ENCODE peak calls at places on chromosome 1, in four cellular contexts. E, P, X and G are unnamed samples.

GRCh38 chr1:46302091-46303037 is 1.1 kb downstream of the LRRC41 start:
- DNase-seq in P (peak; percentile 17), E (peak; percentile 57), X (peak; percentile 54), G (no peak)

GRCh38 chr1:215911406-215911968 is 344.4 kb downstream of the KCTD3 start:
- DNase-seq in P (no peak), E (no peak), X (no peak), G (no peak)

GRCh38 chr1:220673921-220674320 is 16.2 kb upstream of the C1orf115 start:
- DNase-seq in P (no peak), X (no peak), E (no peak), G (no peak)

GRCh38 chr1:6183520-6183989 is 3.4 kb upstream of the CHD5 start:
- DNase-seq in E (no peak), P (peak; percentile 12), X (no peak), G (no peak)

GRCh38 chr1:168285419-168285790 is 4.7 kb downstream of the TBX19 start:
- DNase-seq in X (no peak), E (peak; percentile 42), P (peak; percentile 13), G (no peak)

GRCh38 chr1:61836649-61837048 is 94.4 kb downstream of the PATJ start:
- DNase-seq in P (no peak), X (no peak), E (no peak), G (no peak)

GRCh38 chr1:79190074-79190473 is 183.5 kb upstream of the ADGRL4 start:
- DNase-seq in E (no peak), P (no peak), X (no peak), G (no peak)

GRCh38 chr1:157004771-157005170 is 40.8 kb downstream of the ARHGEF11 start:
- DNase-seq in E (no peak), P (no peak), X (no peak), G (no peak)

GRCh38 chr1:83834621-83835264 is 164.2 kb downstream of the TTLL7 start:
- DNase-seq in P (no peak), E (no peak), X (no peak), G (no peak)

GRCh38 chr1:18673976-18674375 is 43.3 kb downstream of the PAX7 start:
- DNase-seq in P (no peak), E (no peak), X (no peak), G (no peak)

GRCh38 chr1:198893763-198894444 is 255.1 kb downstream of the PTPRC start:
- DNase-seq in P (no peak), E (no peak), X (no peak), G (no peak)

GRCh38 chr1:92831368-92831761 is 475 bp upstream of the RPL5 start:
- DNase-seq in P (no peak), X (no peak), E (no peak), G (no peak)

GRCh38 chr1:185017338-185017737 is 28.0 kb upstream of the RNF2 start:
- DNase-seq in X (no peak), P (no peak), E (no peak), G (no peak)

GRCh38 chr1:173406783-173407230 is 70.3 kb upstream of the PRDX6 start:
- DNase-seq in E (no peak), X (no peak), P (no peak), G (no peak)

GRCh38 chr1:206658264-206658980 is 23.1 kb downstream of the DYRK3 start:
- DNase-seq in E (peak; percentile 70), P (no peak), X (peak; percentile 64), G (no peak)

GRCh38 chr1:194870860-194871259 is 1684.4 kb upstream of the B3GALT2 start:
- DNase-seq in E (no peak), X (no peak), P (no peak), G (no peak)

GRCh38 chr1:2015383-2015735 is 3.8 kb upstream of the GABRD start:
- DNase-seq in P (no peak), X (no peak), E (no peak), G (no peak)

GRCh38 chr1:88080875-88081274 is 603.2 kb upstream of the PKN2 start:
- DNase-seq in P (no peak), E (no peak), X (no peak), G (no peak)

GRCh38 chr1:154869351-154870116 is 547 bp downstream of the KCNN3 start:
- DNase-seq in X (peak; percentile 85), E (peak; percentile 54), P (peak; percentile 58), G (no peak)

GRCh38 chr1:21325231-21325718 is 35.0 kb upstream of the ECE1 start:
- DNase-seq in E (no peak), X (no peak), P (peak; percentile 71), G (no peak)

GRCh38 chr1:118960567-118961136 is 27.5 kb downstream of the TBX15 start:
- DNase-seq in P (no peak), X (peak; percentile 42), E (no peak), G (no peak)

GRCh38 chr1:165162671-165163241 is 193.8 kb downstream of the LMX1A start:
- DNase-seq in P (peak; percentile 79), X (no peak), E (no peak), G (no peak)